ENCODE peak calls at places on chromosomes 3 and 15, in nine cellular contexts. H is epithelial cell of proximal tubule; X is EL; I is stimulated activated naive CD4-positive, alpha-beta T cell treated with Interleukin-2 at 50 U/mL for 16 hours; S is NCI-H1105 treated with DMSO at 0.1 percent for 48 hours; K is M059J; T is CD8-positive, alpha-beta memory T cell; L is effector memory CD8-positive, alpha-beta T cell; A is nephron progenitor cell. R is an unnamed sample.

GRCh38 chr3:16818194-16818593 is 66.6 kb upstream of the PLCL2 start:
- DNase-seq in X (no peak), L (no peak), I (no peak), A (no peak), S (no peak), H (no peak), T (no peak), K (no peak), R (no peak)

GRCh38 chr3:54067060-54067459 is 55.3 kb upstream of the CACNA2D3 start:
- DNase-seq in H (no peak), L (no peak), K (peak; percentile 38), X (no peak), S (no peak), T (no peak), I (no peak), A (no peak), R (no peak)

GRCh38 chr3:50028336-50028735 is 60.4 kb upstream of the RBM5 start:
- DNase-seq in S (no peak), H (peak; percentile 33), K (peak; percentile 32), T (no peak), X (peak; percentile 21), L (no peak), A (no peak), I (no peak), R (no peak)

GRCh38 chr3:137263982-137264777 is 306.4 kb downstream of the IL20RB start:
- DNase-seq in A (peak; percentile 15), I (no peak), H (no peak), X (no peak), K (no peak), L (no peak), T (no peak), S (peak; percentile 99), R (no peak)

GRCh38 chr3:135503429-135504083 is 462.0 kb upstream of the PPP2R3A start:
- DNase-seq in L (no peak), K (peak; percentile 76), T (no peak), S (peak; percentile 90), X (peak; percentile 60), I (no peak), A (peak; percentile 86), H (peak; percentile 12), R (peak; percentile 56)

GRCh38 chr3:114714237-114714636 is 420.4 kb downstream of the TIGIT start:
- DNase-seq in S (peak; percentile 8), K (peak; percentile 54), A (no peak), L (no peak), X (no peak), I (no peak), H (no peak), T (no peak), R (no peak)

GRCh38 chr15:70512772-70513362 is 250.5 kb downstream of the UACA start:
- DNase-seq in K (peak; percentile 63), L (peak; percentile 57), X (peak; percentile 62), A (no peak), I (peak; percentile 45), H (no peak), S (no peak), T (peak; percentile 49), R (peak; percentile 57)

GRCh38 chr15:40266828-40267304 is 16.0 kb downstream of the ANKRD63 start:
- DNase-seq in T (no peak), K (peak; percentile 97), X (peak; percentile 94), A (no peak), H (peak; percentile 35), I (no peak), S (no peak), L (no peak), R (no peak)

GRCh38 chr3:82087958-82088357 is 326.5 kb upstream of the GBE1 start:
- DNase-seq in K (peak; percentile 73), H (peak; percentile 79), X (peak; percentile 64), I (no peak), T (no peak), A (no peak), L (no peak), S (no peak), R (no peak)

GRCh38 chr15:40770147-40770721 is 454 bp downstream of the C15orf62 start:
- DNase-seq in X (no peak), H (no peak), I (no peak), T (no peak), S (no peak), L (no peak), A (no peak), K (no peak), R (peak; percentile 75)

R was measured in Peyer's patch.